ENCODE peak calls at places on chromosomes 5 and 9, in eight cellular contexts. Q is AG04450, P is neural crest cell, H is NCI-H2171, J is LoVo, C is ecto neural progenitor cell, E is COR-L47, I is HFFc6. A is an unnamed sample.

GRCh38 chr5:68817696-68818695 is 275.8 kb upstream of the SLC30A5 start:
- DNase-seq in C (no peak), P (no peak), I (no peak), Q (no peak), H (no peak), J (no peak), E (no peak), A (no peak)

GRCh38 chr5:1172007-1172581 is 29.3 kb upstream of the SLC6A19 start:
- DNase-seq in H (no peak), C (no peak), I (no peak), J (no peak), P (no peak), Q (no peak), E (no peak), A (no peak)

GRCh38 chr5:65299841-65300240 is 181.9 kb downstream of the ADAMTS6 start:
- DNase-seq in H (no peak), J (no peak), P (no peak), Q (peak; percentile 81), E (no peak), I (peak; percentile 86), C (no peak), A (no peak)

GRCh38 chr5:116521173-116521872 is 53.3 kb downstream of the SEMA6A start:
- DNase-seq in C (no peak), J (no peak), I (no peak), P (no peak), Q (no peak), H (no peak), E (no peak), A (no peak)

GRCh38 chr5:66540078-66540477 is 56.1 kb upstream of the MAST4 start:
- DNase-seq in Q (no peak), C (no peak), P (no peak), J (no peak), E (no peak), I (no peak), H (no peak), A (no peak)

GRCh38 chr5:132747064-132747692 is at the start of gene CCNI2:
- DNase-seq in P (peak; percentile 14), H (no peak), J (peak; percentile 78), E (peak; percentile 27), Q (no peak), I (no peak), C (peak; percentile 69), A (no peak)

GRCh38 chr5:164362021-164362420 is 856.6 kb downstream of the MAT2B start:
- DNase-seq in P (no peak), E (no peak), C (no peak), H (no peak), Q (no peak), J (no peak), I (no peak), A (no peak)

GRCh38 chr5:150562832-150563231 is 54.9 kb downstream of the NDST1 start:
- DNase-seq in Q (no peak), P (peak; percentile 24), J (peak; percentile 61), I (peak; percentile 64), H (peak; percentile 13), E (peak; percentile 21), C (no peak), A (peak; percentile 53)

GRCh38 chr5:135208555-135209494 is 174.8 kb upstream of the PITX1 start:
- DNase-seq in H (no peak), E (no peak), J (peak; percentile 53), P (no peak), Q (peak; percentile 97), I (peak; percentile 95), C (peak; percentile 41), A (no peak)

GRCh38 chr9:86756576-86757381 is 190.5 kb downstream of the GAS1 start:
- DNase-seq in P (no peak), E (no peak), J (no peak), Q (no peak), H (no peak), C (no peak), I (no peak), A (no peak)

GRCh38 chr9:13570521-13570974 is 291.1 kb upstream of the MPDZ start:
- DNase-seq in P (no peak), C (no peak), E (no peak), Q (no peak), I (no peak), H (no peak), J (no peak), A (no peak)

GRCh38 chr5:128225245-128226030 is 141.9 kb downstream of the SLC12A2 start:
- DNase-seq in Q (no peak), E (no peak), H (no peak), J (peak; percentile 63), C (no peak), I (no peak), P (no peak), A (no peak)

GRCh38 chr5:52564594-52564993 is 223.1 kb upstream of the ITGA1 start:
- DNase-seq in I (no peak), Q (no peak), E (no peak), J (no peak), C (no peak), P (no peak), H (no peak), A (no peak)

GRCh38 chr5:53424691-53425597 is 55.5 kb upstream of the FST start:
- DNase-seq in Q (no peak), H (no peak), E (no peak), J (no peak), I (peak; percentile 49), C (no peak), P (no peak), A (no peak)

GRCh38 chr5:160197341-160198147 is 31.8 kb upstream of the FABP6 start:
- DNase-seq in J (no peak), E (no peak), P (no peak), H (peak; percentile 31), I (no peak), C (peak; percentile 57), Q (no peak), A (peak; percentile 63)

GRCh38 chr5:137236266-137236665 is 262.9 kb downstream of the SPOCK1 start:
- DNase-seq in C (no peak), J (no peak), I (no peak), H (no peak), E (no peak), Q (no peak), P (no peak), A (no peak)

GRCh38 chr9:122888480-122888879 is 16.7 kb downstream of the RC3H2 start:
- DNase-seq in H (no peak), J (no peak), Q (no peak), I (no peak), C (no peak), E (no peak), P (no peak), A (no peak)

GRCh38 chr9:110303136-110303535 is 34.5 kb downstream of the TXNDC8 start:
- DNase-seq in J (no peak), I (peak; percentile 4), C (no peak), Q (no peak), P (no peak), E (no peak), H (no peak), A (no peak)

A was measured in SK-N-DZ.